ENCODE peak calls at places on chromosomes 11 and 22, in five cellular contexts. H is sigmoid colon; L is activated CD4-positive, alpha-beta T cell treated with anti-CD3 and anti-CD28 coated beads, Interleukin-2, amount 10 ng/mL, durations not matched to agents 7 days and 5 days; W is brain microvascular endothelial cell; Y is posterior cingulate gyrus. A is an unnamed sample.

GRCh38 chr11:35153280-35153679 is 14.3 kb downstream of the CD44 start:
- DNase-seq in H (no peak), L (no peak), W (no peak), Y (no peak), A (no peak)

GRCh38 chr11:120064341-120064740 is 73.6 kb downstream of the TRIM29 start:
- DNase-seq in H (no peak), L (no peak), W (no peak), Y (no peak), A (no peak)

GRCh38 chr22:37242395-37242918 is 1.6 kb downstream of the RAC2 start:
- DNase-seq in H (peak; percentile 73), L (peak; percentile 96), W (peak; percentile 38), Y (no peak), A (peak; percentile 85)

GRCh38 chr11:8056810-8057463 is 24.1 kb upstream of the TUB start:
- DNase-seq in H (peak; percentile 95), L (no peak), W (no peak), Y (no peak), A (no peak)

GRCh38 chr11:1509626-1510255 is 23.2 kb upstream of the MOB2 start:
- DNase-seq in H (no peak), L (no peak), W (no peak), Y (peak; percentile 49), A (no peak)

GRCh38 chr11:70108250-70108649 is 30.1 kb downstream of the ANO1 start:
- DNase-seq in H (peak; percentile 89), L (no peak), W (peak; percentile 6), Y (peak; percentile 33), A (no peak)

GRCh38 chr11:18692941-18693760 is 5.4 kb upstream of the TMEM86A start:
- DNase-seq in H (no peak), L (no peak), W (no peak), Y (no peak), A (no peak)

GRCh38 chr22:39097098-39098020 is at the start of gene APOBEC3H:
- DNase-seq in H (peak; percentile 62), L (peak; percentile 49), W (no peak), Y (no peak), A (peak; percentile 78)

GRCh38 chr11:28757725-28758515 is 649.7 kb downstream of the METTL15 start:
- DNase-seq in H (no peak), L (no peak), W (peak; percentile 88), Y (no peak), A (no peak)

GRCh38 chr11:105144887-105145286 is 5.3 kb upstream of the CARD18 start:
- DNase-seq in H (no peak), L (no peak), W (no peak), Y (no peak), A (no peak)

GRCh38 chr11:131859811-131860210 is 489.4 kb downstream of the NTM start:
- DNase-seq in H (no peak), L (no peak), W (peak; percentile 87), Y (no peak), A (no peak)

GRCh38 chr11:102830328-102830727 is 13.1 kb downstream of the MMP3 start:
- DNase-seq in H (no peak), L (no peak), W (no peak), Y (no peak), A (no peak)

GRCh38 chr22:19892925-19893324 is 38.3 kb upstream of the GNB1L start:
- DNase-seq in H (no peak), L (no peak), W (no peak), Y (no peak), A (no peak)

GRCh38 chr11:12598330-12599256 is 75.6 kb upstream of the TEAD1 start:
- DNase-seq in H (no peak), L (peak; percentile 15), W (peak; percentile 25), Y (no peak), A (no peak)

GRCh38 chr22:48254311-48254873 is 1491.9 kb downstream of the TBC1D22A start:
- DNase-seq in H (no peak), L (no peak), W (no peak), Y (peak; percentile 64), A (no peak)

GRCh38 chr22:22705328-22706100 is 61.1 kb downstream of the GGTLC2 start:
- DNase-seq in H (no peak), L (no peak), W (no peak), Y (no peak), A (no peak)

GRCh38 chr11:75867778-75868374 is 52.9 kb downstream of the UVRAG start:
- DNase-seq in H (no peak), L (peak; percentile 71), W (peak; percentile 29), Y (no peak), A (no peak)

GRCh38 chr22:25722223-25723015 is 19.6 kb upstream of the MYO18B start:
- DNase-seq in H (no peak), L (no peak), W (no peak), Y (no peak), A (no peak)

GRCh38 chr22:19448739-19449421 is 1.4 kb upstream of the C22orf39 start:
- DNase-seq in H (no peak), L (peak; percentile 29), W (no peak), Y (no peak), A (no peak)

GRCh38 chr11:117535870-117536411 is 208.3 kb downstream of the CEP164 start:
- DNase-seq in H (no peak), L (no peak), W (no peak), Y (peak; percentile 87), A (no peak)

GRCh38 chr22:24137595-24137994 is 43.7 kb upstream of the SUSD2 start:
- DNase-seq in H (peak; percentile 75), L (no peak), W (peak; percentile 41), Y (no peak), A (no peak)